ENCODE peak calls at places on chromosome 1, in ten cellular contexts. One of them, this sample, is unnamed.

GRCh38 chr1:78176448-78176847 is 130.7 kb downstream of the GIPC2 start:
- DNase-seq in heart left ventricle: peak; percentile 19
- DNase-seq in thoracic aorta: no peak
- DNase-seq in CD8-positive, alpha-beta T cell: no peak
- DNase-seq in effector memory CD4-positive, alpha-beta T cell: no peak
- DNase-seq in hepatocyte: peak; percentile 60
- DNase-seq in tibial nerve: peak; percentile 16
- DNase-seq in mesendoderm: no peak
- DNase-seq in Karpas-422: no peak
- DNase-seq in GM23338: no peak
- DNase-seq in this sample: no peak

GRCh38 chr1:41289196-41289595 is 47.1 kb upstream of the SCMH1 start:
- DNase-seq in GM23338: no peak
- DNase-seq in hepatocyte: no peak
- DNase-seq in mesendoderm: no peak
- DNase-seq in CD8-positive, alpha-beta T cell: no peak
- DNase-seq in tibial nerve: no peak
- DNase-seq in Karpas-422: no peak
- DNase-seq in heart left ventricle: no peak
- DNase-seq in effector memory CD4-positive, alpha-beta T cell: no peak
- DNase-seq in thoracic aorta: no peak
- DNase-seq in this sample: no peak

GRCh38 chr1:246537887-246538286 is 28.2 kb downstream of the TFB2M start:
- DNase-seq in effector memory CD4-positive, alpha-beta T cell: no peak
- DNase-seq in GM23338: no peak
- DNase-seq in mesendoderm: no peak
- DNase-seq in Karpas-422: no peak
- DNase-seq in CD8-positive, alpha-beta T cell: no peak
- DNase-seq in heart left ventricle: no peak
- DNase-seq in tibial nerve: no peak
- DNase-seq in hepatocyte: peak; percentile 25
- DNase-seq in thoracic aorta: no peak
- DNase-seq in this sample: no peak

GRCh38 chr1:100582943-100583342 is 45.0 kb downstream of the GPR88 start:
- DNase-seq in tibial nerve: no peak
- DNase-seq in effector memory CD4-positive, alpha-beta T cell: no peak
- DNase-seq in GM23338: no peak
- DNase-seq in hepatocyte: no peak
- DNase-seq in mesendoderm: no peak
- DNase-seq in Karpas-422: no peak
- DNase-seq in CD8-positive, alpha-beta T cell: no peak
- DNase-seq in thoracic aorta: no peak
- DNase-seq in heart left ventricle: no peak
- DNase-seq in this sample: no peak

GRCh38 chr1:17678011-17678410 is 77.1 kb upstream of the ACTL8 start:
- DNase-seq in hepatocyte: no peak
- DNase-seq in thoracic aorta: no peak
- DNase-seq in GM23338: no peak
- DNase-seq in mesendoderm: no peak
- DNase-seq in tibial nerve: no peak
- DNase-seq in Karpas-422: no peak
- DNase-seq in effector memory CD4-positive, alpha-beta T cell: no peak
- DNase-seq in CD8-positive, alpha-beta T cell: no peak
- DNase-seq in heart left ventricle: no peak
- DNase-seq in this sample: no peak

GRCh38 chr1:170067253-170067819 is 7.2 kb downstream of the KIFAP3 start:
- DNase-seq in effector memory CD4-positive, alpha-beta T cell: no peak
- DNase-seq in Karpas-422: peak; percentile 53
- DNase-seq in hepatocyte: no peak
- DNase-seq in mesendoderm: no peak
- DNase-seq in tibial nerve: no peak
- DNase-seq in thoracic aorta: no peak
- DNase-seq in heart left ventricle: no peak
- DNase-seq in CD8-positive, alpha-beta T cell: no peak
- DNase-seq in GM23338: no peak
- DNase-seq in this sample: peak; percentile 10

GRCh38 chr1:234720709-234721436 is 110.9 kb upstream of the IRF2BP2 start:
- DNase-seq in Karpas-422: no peak
- DNase-seq in effector memory CD4-positive, alpha-beta T cell: no peak
- DNase-seq in GM23338: no peak
- DNase-seq in tibial nerve: no peak
- DNase-seq in CD8-positive, alpha-beta T cell: no peak
- DNase-seq in thoracic aorta: no peak
- DNase-seq in mesendoderm: no peak
- DNase-seq in heart left ventricle: no peak
- DNase-seq in hepatocyte: no peak
- DNase-seq in this sample: no peak

GRCh38 chr1:26570287-26570686 is 40.7 kb downstream of the RPS6KA1 start:
- DNase-seq in GM23338: no peak
- DNase-seq in heart left ventricle: no peak
- DNase-seq in Karpas-422: no peak
- DNase-seq in hepatocyte: no peak
- DNase-seq in effector memory CD4-positive, alpha-beta T cell: no peak
- DNase-seq in mesendoderm: no peak
- DNase-seq in CD8-positive, alpha-beta T cell: no peak
- DNase-seq in tibial nerve: no peak
- DNase-seq in thoracic aorta: no peak
- DNase-seq in this sample: no peak

GRCh38 chr1:189499736-189500135 is 977.9 kb downstream of the BRINP3 start:
- DNase-seq in hepatocyte: no peak
- DNase-seq in mesendoderm: peak; percentile 1
- DNase-seq in tibial nerve: no peak
- DNase-seq in CD8-positive, alpha-beta T cell: no peak
- DNase-seq in heart left ventricle: no peak
- DNase-seq in GM23338: no peak
- DNase-seq in thoracic aorta: no peak
- DNase-seq in effector memory CD4-positive, alpha-beta T cell: no peak
- DNase-seq in Karpas-422: no peak
- DNase-seq in this sample: no peak

GRCh38 chr1:110205591-110206155 is 4.4 kb upstream of the KCNC4 start:
- DNase-seq in CD8-positive, alpha-beta T cell: no peak
- DNase-seq in tibial nerve: no peak
- DNase-seq in heart left ventricle: no peak
- DNase-seq in mesendoderm: no peak
- DNase-seq in GM23338: no peak
- DNase-seq in thoracic aorta: no peak
- DNase-seq in Karpas-422: no peak
- DNase-seq in effector memory CD4-positive, alpha-beta T cell: no peak
- DNase-seq in hepatocyte: no peak
- DNase-seq in this sample: no peak

GRCh38 chr1:24201941-24202440 is 14.9 kb upstream of the IFNLR1 start:
- DNase-seq in Karpas-422: peak; percentile 80
- DNase-seq in hepatocyte: peak; percentile 94
- DNase-seq in mesendoderm: peak; percentile 90
- DNase-seq in effector memory CD4-positive, alpha-beta T cell: peak; percentile 13
- DNase-seq in thoracic aorta: peak; percentile 57
- DNase-seq in CD8-positive, alpha-beta T cell: peak; percentile 45
- DNase-seq in GM23338: peak; percentile 89
- DNase-seq in heart left ventricle: peak; percentile 73
- DNase-seq in tibial nerve: peak; percentile 86
- DNase-seq in this sample: peak; percentile 70

GRCh38 chr1:100253552-100253951 is 3.9 kb upstream of the DBT start:
- DNase-seq in effector memory CD4-positive, alpha-beta T cell: no peak
- DNase-seq in tibial nerve: no peak
- DNase-seq in GM23338: no peak
- DNase-seq in thoracic aorta: no peak
- DNase-seq in hepatocyte: no peak
- DNase-seq in heart left ventricle: no peak
- DNase-seq in mesendoderm: no peak
- DNase-seq in CD8-positive, alpha-beta T cell: no peak
- DNase-seq in Karpas-422: no peak
- DNase-seq in this sample: no peak

GRCh38 chr1:79040424-79041089 is 34.0 kb upstream of the ADGRL4 start:
- DNase-seq in hepatocyte: no peak
- DNase-seq in tibial nerve: no peak
- DNase-seq in thoracic aorta: no peak
- DNase-seq in GM23338: no peak
- DNase-seq in Karpas-422: no peak
- DNase-seq in mesendoderm: no peak
- DNase-seq in effector memory CD4-positive, alpha-beta T cell: no peak
- DNase-seq in heart left ventricle: no peak
- DNase-seq in CD8-positive, alpha-beta T cell: no peak
- DNase-seq in this sample: no peak

GRCh38 chr1:175237389-175237788 is 44.8 kb upstream of the KIAA0040 start:
- DNase-seq in Karpas-422: no peak
- DNase-seq in GM23338: no peak
- DNase-seq in hepatocyte: no peak
- DNase-seq in thoracic aorta: no peak
- DNase-seq in heart left ventricle: no peak
- DNase-seq in CD8-positive, alpha-beta T cell: no peak
- DNase-seq in mesendoderm: no peak
- DNase-seq in tibial nerve: no peak
- DNase-seq in effector memory CD4-positive, alpha-beta T cell: no peak
- DNase-seq in this sample: no peak

GRCh38 chr1:63773815-63774616 is at the start of gene ROR1:
- DNase-seq in hepatocyte: peak; percentile 95
- DNase-seq in Karpas-422: no peak
- DNase-seq in mesendoderm: peak; percentile 94
- DNase-seq in GM23338: peak; percentile 96
- DNase-seq in heart left ventricle: peak; percentile 89
- DNase-seq in thoracic aorta: peak; percentile 73
- DNase-seq in CD8-positive, alpha-beta T cell: peak; percentile 27
- DNase-seq in tibial nerve: peak; percentile 84
- DNase-seq in effector memory CD4-positive, alpha-beta T cell: no peak
- DNase-seq in this sample: peak; percentile 87

GRCh38 chr1:63772201-63772600 is 1.6 kb upstream of the ROR1 start:
- DNase-seq in heart left ventricle: no peak
- DNase-seq in tibial nerve: no peak
- DNase-seq in GM23338: no peak
- DNase-seq in thoracic aorta: no peak
- DNase-seq in CD8-positive, alpha-beta T cell: no peak
- DNase-seq in mesendoderm: no peak
- DNase-seq in hepatocyte: no peak
- DNase-seq in effector memory CD4-positive, alpha-beta T cell: no peak
- DNase-seq in Karpas-422: no peak
- DNase-seq in this sample: no peak

GRCh38 chr1:63774617-63775417 is 1.0 kb downstream of the ROR1 start:
- DNase-seq in CD8-positive, alpha-beta T cell: no peak
- DNase-seq in thoracic aorta: no peak
- DNase-seq in effector memory CD4-positive, alpha-beta T cell: no peak
- DNase-seq in GM23338: peak; percentile 87
- DNase-seq in hepatocyte: peak; percentile 62
- DNase-seq in heart left ventricle: peak; percentile 43
- DNase-seq in mesendoderm: peak; percentile 90
- DNase-seq in Karpas-422: no peak
- DNase-seq in tibial nerve: peak; percentile 18
- DNase-seq in this sample: no peak

GRCh38 chr1:63773496-63773814 is 362 bp upstream of the ROR1 start:
- DNase-seq in GM23338: no peak
- DNase-seq in heart left ventricle: no peak
- DNase-seq in mesendoderm: no peak
- DNase-seq in hepatocyte: no peak
- DNase-seq in tibial nerve: no peak
- DNase-seq in thoracic aorta: no peak
- DNase-seq in effector memory CD4-positive, alpha-beta T cell: no peak
- DNase-seq in Karpas-422: no peak
- DNase-seq in CD8-positive, alpha-beta T cell: no peak
- DNase-seq in this sample: no peak

GRCh38 chr1:63772876-63773275 is 941 bp upstream of the ROR1 start:
- DNase-seq in CD8-positive, alpha-beta T cell: no peak
- DNase-seq in heart left ventricle: no peak
- DNase-seq in effector memory CD4-positive, alpha-beta T cell: no peak
- DNase-seq in thoracic aorta: no peak
- DNase-seq in GM23338: peak; percentile 69
- DNase-seq in Karpas-422: no peak
- DNase-seq in hepatocyte: no peak
- DNase-seq in tibial nerve: no peak
- DNase-seq in mesendoderm: peak; percentile 43
- DNase-seq in this sample: no peak
- H3K4me3 ChIP-seq in CD8-positive, alpha-beta T cell: no peak overlapping the region
- H3K4me3 ChIP-seq in heart left ventricle: no peak overlapping the region
- H3K4me3 ChIP-seq in effector memory CD4-positive, alpha-beta T cell: no peak overlapping the region
- H3K4me3 ChIP-seq in thoracic aorta: no peak overlapping the region
- H3K4me3 ChIP-seq in GM23338: peak overlapping the region; percentile 72
- H3K4me3 ChIP-seq in Karpas-422: no peak overlapping the region
- H3K4me3 ChIP-seq in hepatocyte: no peak overlapping the region
- H3K4me3 ChIP-seq in tibial nerve: no peak overlapping the region
- H3K4me3 ChIP-seq in mesendoderm: no peak overlapping the region
- H3K4me3 ChIP-seq in this sample: no peak overlapping the region

DNA sequence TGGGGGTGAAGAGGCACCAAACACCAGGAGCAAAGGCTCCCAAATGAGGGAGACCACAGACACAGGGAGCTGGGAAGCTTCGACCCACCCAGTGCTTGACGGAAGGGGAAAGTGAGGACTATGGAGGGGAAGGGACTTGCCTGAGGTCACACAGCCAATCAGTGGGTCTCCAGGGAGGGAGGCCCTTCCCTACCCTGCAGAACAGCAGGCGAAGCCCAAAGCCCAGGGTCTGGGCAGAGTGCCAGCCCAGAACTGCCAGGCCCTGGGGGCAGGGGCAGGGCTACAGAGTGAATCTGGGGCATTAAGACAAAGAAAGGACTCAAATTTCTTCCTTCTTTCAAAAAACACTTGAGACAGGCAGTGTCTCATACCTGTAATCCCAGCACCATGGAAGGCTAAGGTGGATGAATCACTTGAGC is 45.5 kb upstream of the ECE1 start:
- DNase-seq in thoracic aorta: no peak
- DNase-seq in tibial nerve: no peak
- DNase-seq in GM23338: no peak
- DNase-seq in Karpas-422: peak; percentile 82
- DNase-seq in hepatocyte: peak; percentile 29
- DNase-seq in heart left ventricle: no peak
- DNase-seq in mesendoderm: no peak
- DNase-seq in CD8-positive, alpha-beta T cell: no peak
- DNase-seq in effector memory CD4-positive, alpha-beta T cell: no peak
- DNase-seq in this sample: no peak
- H3K4me1 ChIP-seq in thoracic aorta: peaks cover 62% of the 10 kb centered on the region
- H3K4me1 ChIP-seq in tibial nerve: peaks cover 90% of the 10 kb centered on the region
- H3K4me1 ChIP-seq in GM23338: peaks cover 30% of the 10 kb centered on the region
- H3K4me1 ChIP-seq in Karpas-422: peaks cover 93% of the 10 kb centered on the region
- H3K4me1 ChIP-seq in hepatocyte: peaks cover 96% of the 10 kb centered on the region
- H3K4me1 ChIP-seq in heart left ventricle: peaks cover 80% of the 10 kb centered on the region
- H3K4me1 ChIP-seq in mesendoderm: peaks cover 15% of the 10 kb centered on the region
- H3K4me1 ChIP-seq in CD8-positive, alpha-beta T cell: peaks cover 82% of the 10 kb centered on the region
- H3K4me1 ChIP-seq in effector memory CD4-positive, alpha-beta T cell: peaks cover 60% of the 10 kb centered on the region
- H3K4me1 ChIP-seq in this sample: peaks cover 17% of the 10 kb centered on the region

DNA sequence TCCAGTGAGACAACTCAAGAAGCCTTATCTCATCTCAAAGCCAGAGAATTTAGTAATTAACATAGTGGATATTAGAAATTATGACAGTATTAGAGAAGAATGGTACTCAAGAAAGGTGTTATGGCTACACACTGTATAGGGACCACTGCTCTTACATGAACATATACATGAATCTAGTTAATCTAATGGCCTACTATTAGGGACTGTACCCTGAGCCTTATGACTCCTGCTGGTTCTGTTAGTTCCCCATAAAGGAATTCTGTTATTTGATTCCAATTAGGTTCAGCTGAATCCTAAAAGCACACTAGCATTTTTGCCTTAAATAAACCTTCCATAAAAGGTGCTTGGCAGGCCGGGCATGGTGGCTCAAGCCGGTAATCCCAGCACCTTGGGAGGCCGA is 39.7 kb downstream of the EGLN1 start:
- DNase-seq in effector memory CD4-positive, alpha-beta T cell: no peak
- DNase-seq in tibial nerve: no peak
- DNase-seq in Karpas-422: no peak
- DNase-seq in CD8-positive, alpha-beta T cell: no peak
- DNase-seq in hepatocyte: no peak
- DNase-seq in heart left ventricle: no peak
- DNase-seq in mesendoderm: no peak
- DNase-seq in thoracic aorta: no peak
- DNase-seq in GM23338: no peak
- DNase-seq in this sample: no peak
- H3K36me3 ChIP-seq in effector memory CD4-positive, alpha-beta T cell: no peaks in the 10 kb centered on the region
- H3K36me3 ChIP-seq in tibial nerve: no peaks in the 10 kb centered on the region
- H3K36me3 ChIP-seq in Karpas-422: no peaks in the 10 kb centered on the region
- H3K36me3 ChIP-seq in CD8-positive, alpha-beta T cell: no peaks in the 10 kb centered on the region
- H3K36me3 ChIP-seq in hepatocyte: no peaks in the 10 kb centered on the region
- H3K36me3 ChIP-seq in heart left ventricle: no peaks in the 10 kb centered on the region
- H3K36me3 ChIP-seq in mesendoderm: no peaks in the 10 kb centered on the region
- H3K36me3 ChIP-seq in thoracic aorta: no peaks in the 10 kb centered on the region
- H3K36me3 ChIP-seq in GM23338: no peaks in the 10 kb centered on the region
- H3K36me3 ChIP-seq in this sample: no peaks in the 10 kb centered on the region

GRCh38 chr1:21857840-21858670 is 46.0 kb downstream of the LDLRAD2 start:
- DNase-seq in tibial nerve: no peak
- DNase-seq in effector memory CD4-positive, alpha-beta T cell: no peak
- DNase-seq in mesendoderm: no peak
- DNase-seq in Karpas-422: no peak
- DNase-seq in GM23338: no peak
- DNase-seq in hepatocyte: no peak
- DNase-seq in CD8-positive, alpha-beta T cell: no peak
- DNase-seq in thoracic aorta: no peak
- DNase-seq in heart left ventricle: peak; percentile 11
- DNase-seq in this sample: no peak
- H3K4me3 ChIP-seq in tibial nerve: no peak overlapping the region
- H3K4me3 ChIP-seq in effector memory CD4-positive, alpha-beta T cell: no peak overlapping the region
- H3K4me3 ChIP-seq in mesendoderm: no peak overlapping the region
- H3K4me3 ChIP-seq in Karpas-422: no peak overlapping the region
- H3K4me3 ChIP-seq in GM23338: no peak overlapping the region
- H3K4me3 ChIP-seq in hepatocyte: no peak overlapping the region
- H3K4me3 ChIP-seq in CD8-positive, alpha-beta T cell: no peak overlapping the region
- H3K4me3 ChIP-seq in thoracic aorta: no peak overlapping the region
- H3K4me3 ChIP-seq in heart left ventricle: no peak overlapping the region
- H3K4me3 ChIP-seq in this sample: no peak overlapping the region